ENCODE peak calls at places on chromosomes 7 and 10, in six cellular contexts. Z is aorta; R is naive thymus-derived CD4-positive, alpha-beta T cell; C is H1; U is HCT116; O is A549. X is an unnamed sample.

GRCh38 chr10:103215601-103216000 is 22.5 kb upstream of the NT5C2 start:
- DNase-seq in Z (no peak), R (no peak), C (no peak), U (no peak), O (no peak), X (no peak)

GRCh38 chr10:117262296-117263293 is 21.7 kb downstream of the SLC18A2 start:
- DNase-seq in Z (peak; percentile 44), R (no peak), C (no peak), U (no peak), O (no peak), X (no peak)

GRCh38 chr7:150325110-150325611 is 1.8 kb upstream of the ACTR3C start:
- DNase-seq in Z (no peak), R (no peak), C (no peak), U (no peak), O (no peak), X (no peak)

GRCh38 chr7:76377186-76377918 is 18.6 kb upstream of the YWHAG start:
- DNase-seq in Z (no peak), R (no peak), C (no peak), U (no peak), O (no peak), X (no peak)

GRCh38 chr10:36802523-36803153 is 322.8 kb upstream of the ANKRD30A start:
- DNase-seq in Z (no peak), R (no peak), C (no peak), U (no peak), O (no peak), X (no peak)

GRCh38 chr7:45918556-45918955 is 2.5 kb downstream of the IGFBP3 start:
- DNase-seq in Z (no peak), R (no peak), C (no peak), U (no peak), O (no peak), X (no peak)

GRCh38 chr7:43108255-43109011 is 4.0 kb upstream of the HECW1 start:
- DNase-seq in Z (peak; percentile 83), R (no peak), C (no peak), U (peak; percentile 44), O (peak; percentile 58), X (no peak)

GRCh38 chr7:71777278-71777677 is 634.9 kb downstream of the CALN1 start:
- DNase-seq in Z (no peak), R (no peak), C (no peak), U (no peak), O (no peak), X (no peak)

GRCh38 chr7:5780801-5781496 is 514 bp downstream of the RNF216 start:
- DNase-seq in Z (peak; percentile 85), R (peak; percentile 12), C (no peak), U (no peak), O (no peak), X (peak; percentile 21)

GRCh38 chr10:113438660-113439059 is 114.2 kb upstream of the HABP2 start:
- DNase-seq in Z (no peak), R (no peak), C (no peak), U (no peak), O (no peak), X (no peak)

GRCh38 chr7:34080513-34080912 is 175.2 kb downstream of the BMPER start:
- DNase-seq in Z (no peak), R (no peak), C (no peak), U (no peak), O (no peak), X (no peak)

GRCh38 chr10:96673318-96674099 is 46.8 kb downstream of the PIK3AP1 start:
- DNase-seq in Z (no peak), R (no peak), C (no peak), U (no peak), O (no peak), X (no peak)

GRCh38 chr7:158987691-158988090 is 131.3 kb downstream of the DYNC2I1 start:
- DNase-seq in Z (no peak), R (no peak), C (no peak), U (no peak), O (no peak), X (no peak)
- H3K9me3 ChIP-seq in Z (peaks cover 1% of the 10 kb centered on the region), R (peaks cover 1% of the 10 kb centered on the region), C (peaks cover 42% of the 10 kb centered on the region), U (peaks cover 11% of the 10 kb centered on the region), O (peaks cover 30% of the 10 kb centered on the region), X (no peaks in the 10 kb centered on the region)

DNA sequence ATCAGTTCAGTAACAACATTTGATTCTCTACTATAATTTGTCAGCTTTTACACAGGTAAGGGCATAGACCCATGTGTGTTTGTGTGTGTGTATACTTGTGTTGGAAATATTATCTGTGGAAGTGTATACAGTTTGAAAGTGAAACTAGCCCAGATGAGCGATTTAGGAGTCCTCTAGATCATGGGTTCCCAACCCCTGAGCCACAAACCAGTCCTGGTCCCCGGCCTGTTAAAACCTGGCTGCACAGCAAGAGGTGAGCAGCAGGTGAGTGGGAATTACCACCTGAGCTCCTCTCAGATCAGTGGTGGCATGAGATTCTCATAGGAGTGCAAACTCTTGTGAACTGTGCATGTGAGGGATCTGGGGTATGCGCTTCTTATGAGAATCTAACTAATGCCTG is 1221.5 kb upstream of the SORCS1 start:
- DNase-seq in Z (no peak), R (no peak), C (no peak), U (no peak), O (no peak), X (no peak)
- H3K9me3 ChIP-seq in Z (no peaks in the 10 kb centered on the region), R (no peaks in the 10 kb centered on the region), C (no peaks in the 10 kb centered on the region), U (peaks cover 35% of the 10 kb centered on the region), O (no peaks in the 10 kb centered on the region), X (peaks cover 3% of the 10 kb centered on the region)

DNA sequence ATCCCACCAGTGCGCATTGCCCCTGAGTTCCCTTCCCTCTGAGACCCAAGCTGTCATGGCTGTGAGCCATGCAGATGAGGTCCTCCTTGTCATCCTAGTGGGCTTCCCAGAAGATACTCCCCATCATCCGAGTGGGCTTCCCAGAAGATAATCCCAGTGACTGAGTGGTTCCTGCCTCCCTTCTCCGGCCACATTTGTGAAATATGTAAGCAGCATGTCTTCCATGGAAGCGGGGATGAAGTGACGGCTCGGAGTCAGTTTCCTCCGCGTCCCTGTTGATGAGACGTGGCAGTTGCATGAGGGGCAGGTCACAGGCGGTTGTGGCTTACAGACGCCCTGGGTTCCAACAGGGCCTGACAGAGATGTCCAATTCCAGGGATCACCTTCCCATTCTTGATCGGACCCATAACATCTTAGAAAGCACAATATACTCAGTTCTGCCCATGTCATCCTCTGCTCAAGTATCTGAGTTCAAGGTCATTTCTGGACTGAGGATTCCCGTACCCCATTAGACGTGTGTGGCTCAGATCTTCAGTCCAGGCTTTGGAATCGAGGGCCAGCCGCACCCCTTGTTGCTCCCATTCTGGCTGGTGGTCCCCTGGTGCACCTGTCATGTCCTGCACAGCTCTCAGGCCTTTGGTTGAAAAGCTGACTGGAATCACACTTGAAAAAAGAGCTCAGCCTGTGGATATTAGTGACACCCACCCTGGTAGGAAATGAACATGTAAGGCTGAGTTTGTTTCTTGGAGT is 166.9 kb downstream of the PTPRN2 start:
- DNase-seq in Z (no peak), R (no peak), C (no peak), U (no peak), O (no peak), X (no peak)
- H3K9me3 ChIP-seq in Z (peaks cover 2% of the 10 kb centered on the region), R (no peaks in the 10 kb centered on the region), C (peaks cover 17% of the 10 kb centered on the region), U (no peaks in the 10 kb centered on the region), O (peaks cover 2% of the 10 kb centered on the region), X (no peaks in the 10 kb centered on the region)

GRCh38 chr10:91097313-91097712 is 123.2 kb upstream of the PCGF5 start:
- DNase-seq in Z (no peak), R (no peak), C (no peak), U (no peak), O (no peak), X (no peak)
- H3K9me3 ChIP-seq in Z (no peaks in the 10 kb centered on the region), R (no peaks in the 10 kb centered on the region), C (peaks cover 40% of the 10 kb centered on the region), U (peaks cover 7% of the 10 kb centered on the region), O (peaks cover 32% of the 10 kb centered on the region), X (no peaks in the 10 kb centered on the region)